ENCODE peak calls at places on chromosomes 6 and 20, in five cellular contexts. D is CD8-positive, alpha-beta T cell; U is breast epithelium; F is right lobe of liver; P is astrocyte. J is an unnamed sample.

GRCh38 chr20:59104848-59105247 is 58.8 kb upstream of the ZNF831 start:
- DNase-seq in D (no peak), P (no peak), F (no peak), U (no peak), J (no peak)

GRCh38 chr6:85669735-85670194 is 27.1 kb upstream of the SYNCRIP start:
- DNase-seq in U (no peak), P (peak), D (peak), F (no peak), J (peak)

GRCh38 chr20:561437-562231 is 18.0 kb upstream of the CSNK2A1 start:
- DNase-seq in U (peak), D (peak), P (peak), F (peak), J (peak)

GRCh38 chr6:112906737-112907136 is 559.6 kb downstream of the RFPL4B start:
- DNase-seq in D (no peak), F (no peak), P (peak), U (no peak), J (peak)

GRCh38 chr6:3022765-3023662 is 23.3 kb downstream of the NQO2 start:
- DNase-seq in P (no peak), U (no peak), F (peak), D (peak), J (peak)

GRCh38 chr6:170181338-170181690 is 109.6 kb downstream of the DLL1 start:
- DNase-seq in F (no peak), U (no peak), P (no peak), D (no peak), J (no peak)

GRCh38 chr6:38973178-38974057 is 75.2 kb upstream of the GLP1R start:
- DNase-seq in D (no peak), P (peak), U (no peak), F (no peak), J (peak)

GRCh38 chr20:45934046-45934586 is 367 bp upstream of the PCIF1 start:
- DNase-seq in P (peak), D (no peak), U (no peak), F (peak), J (no peak)

GRCh38 chr20:37436527-37436926 is 84.5 kb upstream of the NNAT start:
- DNase-seq in P (no peak), F (no peak), U (no peak), D (no peak), J (no peak)

GRCh38 chr20:18326990-18327389 is 38.7 kb downstream of the ZNF133 start:
- DNase-seq in U (no peak), D (no peak), P (no peak), F (no peak), J (no peak)

GRCh38 chr6:163170294-163170883 is 244.1 kb upstream of the QKI start:
- DNase-seq in F (no peak), D (peak), U (no peak), P (no peak), J (no peak)

GRCh38 chr6:27133281-27134227 is 113.9 kb upstream of the PRSS16 start:
- DNase-seq in P (peak), F (no peak), D (peak), U (peak), J (peak)

GRCh38 chr6:3912366-3913076 is 63.3 kb downstream of the FAM50B start:
- DNase-seq in P (no peak), F (no peak), U (no peak), D (no peak), J (no peak)

GRCh38 chr20:14879020-14879697 is 541.7 kb upstream of the FLRT3 start:
- DNase-seq in F (no peak), D (no peak), P (peak), U (no peak), J (peak)

GRCh38 chr6:165678904-165679303 is 15.9 kb upstream of the PDE10A start:
- DNase-seq in F (no peak), P (no peak), D (no peak), U (no peak), J (no peak)

GRCh38 chr6:57262901-57263694 is 41.0 kb upstream of the RAB23 start:
- DNase-seq in U (no peak), P (peak), D (no peak), F (no peak), J (peak)

GRCh38 chr6:153092082-153093013 is 38.7 kb downstream of the RGS17 start:
- DNase-seq in P (peak), F (no peak), U (no peak), D (no peak), J (peak)

GRCh38 chr6:6546318-6547110 is 42.0 kb upstream of the LY86 start:
- DNase-seq in P (peak), D (no peak), U (no peak), F (peak), J (no peak)

GRCh38 chr6:149026530-149026942 is 279.7 kb downstream of the UST start:
- DNase-seq in P (peak), U (no peak), F (no peak), D (no peak), J (peak)

GRCh38 chr6:168125429-168126001 is 46.5 kb upstream of the FRMD1 start:
- DNase-seq in P (no peak), D (no peak), U (peak), F (no peak), J (no peak)

DNA sequence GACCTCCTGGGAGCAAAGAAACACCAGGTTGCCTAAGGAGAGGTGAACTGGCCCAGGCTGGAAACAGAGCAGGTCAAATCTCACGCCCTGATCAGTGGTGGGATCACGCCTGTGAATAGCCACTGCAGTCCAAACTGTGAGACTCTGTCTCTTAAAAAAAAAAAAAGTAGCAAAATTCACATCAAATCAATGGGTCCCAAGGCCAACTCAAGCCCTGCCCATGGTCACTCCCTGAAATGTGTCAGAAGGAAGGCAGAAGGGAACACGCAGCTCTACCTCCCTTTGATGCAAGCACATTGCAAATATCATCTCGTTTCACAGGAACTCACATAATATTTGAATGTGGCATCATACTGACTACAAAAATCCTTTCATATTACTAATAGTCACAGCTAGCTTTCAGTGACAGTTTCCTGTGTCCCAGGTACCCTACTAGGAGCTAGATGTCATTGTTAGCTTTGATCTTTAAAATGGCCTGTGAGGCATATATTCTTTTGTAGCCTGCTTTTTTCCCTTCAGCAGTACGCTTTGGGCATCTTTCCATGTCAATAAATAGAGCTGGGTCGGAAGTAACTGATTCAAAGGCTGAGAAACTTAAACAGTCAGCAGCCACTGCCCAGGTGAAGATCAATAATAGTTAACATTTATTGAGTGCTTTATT is 14.4 kb upstream of the TTPAL start:
- DNase-seq in D (no peak), P (no peak), U (no peak), F (peak), J (no peak)
- TF ChIP-seq CTCF in D (no peak), P (no peak), U (no peak), F (no peak), J (no peak)

DNA sequence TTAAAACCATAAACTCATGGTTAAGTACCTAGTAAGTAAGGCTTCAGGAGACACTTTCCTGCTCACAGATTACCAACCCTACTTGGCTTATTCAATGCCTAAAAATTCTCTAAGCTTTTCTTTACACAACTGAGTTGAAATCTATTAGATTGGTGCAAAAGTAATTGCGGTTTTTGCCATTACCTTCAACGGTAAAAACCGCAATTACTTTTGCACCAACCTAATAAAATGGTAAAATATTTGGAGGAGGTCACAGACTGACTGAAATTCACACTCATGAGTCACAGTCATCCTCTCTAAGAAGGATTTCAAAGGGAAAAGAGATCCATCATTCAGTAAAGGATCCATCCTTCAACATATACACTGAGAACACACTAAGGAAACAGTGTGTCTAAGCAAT is 25.9 kb downstream of the PKHD1 start:
- DNase-seq in F (no peak), D (no peak), P (no peak), U (no peak), J (no peak)
- H3K4me3 ChIP-seq in F (no peak), D (no peak), P (no peak), U (no peak), J (no peak)

GRCh38 chr6:52500268-52501129 is 76.4 kb downstream of the TRAM2 start:
- DNase-seq in P (no peak), U (no peak), D (no peak), F (no peak), J (no peak)

GRCh38 chr6:52499026-52499425 is 77.8 kb downstream of the TRAM2 start:
- DNase-seq in P (peak), U (no peak), F (no peak), D (no peak), J (peak)

GRCh38 chr6:52497652-52498408 is 77.7 kb downstream of the EFHC1 start:
- DNase-seq in F (no peak), P (peak), U (no peak), D (no peak), J (no peak)

GRCh38 chr6:52498538-52499017 is 78.3 kb downstream of the TRAM2 start:
- DNase-seq in U (no peak), P (no peak), F (no peak), D (no peak), J (peak)

GRCh38 chr6:52499681-52500239 is 77.1 kb downstream of the TRAM2 start:
- DNase-seq in P (no peak), D (no peak), U (no peak), F (no peak), J (no peak)
- TF ChIP-seq CTCF in P (no peak), D (no peak), U (no peak), F (no peak), J (no peak)

GRCh38 chr20:3729378-3729777 is 3.1 kb upstream of the HSPA12B start:
- DNase-seq in U (no peak), F (no peak), P (no peak), D (no peak), J (no peak)

GRCh38 chr20:3728876-3729275 is 3.6 kb upstream of the HSPA12B start:
- DNase-seq in U (no peak), P (no peak), D (no peak), F (no peak), J (no peak)

GRCh38 chr20:3729811-3730550 is 2.5 kb upstream of the HSPA12B start:
- DNase-seq in P (no peak), F (no peak), D (no peak), U (no peak), J (no peak)

GRCh38 chr20:3728354-3728753 is 4.1 kb upstream of the HSPA12B start:
- DNase-seq in F (no peak), U (no peak), D (no peak), P (no peak), J (no peak)

GRCh38 chr20:3727333-3728035 is 5.0 kb upstream of the HSPA12B start:
- DNase-seq in P (peak), U (no peak), D (no peak), F (no peak), J (peak)
- H3K4me3 ChIP-seq in P (no peak), U (peak), D (no peak), F (no peak), J (peak)

GRCh38 chr6:24492475-24492874 is 2.3 kb upstream of the ALDH5A1 start:
- DNase-seq in U (no peak), D (no peak), P (peak), F (no peak), J (peak)
- TF ChIP-seq CTCF in U (no peak), D (no peak), P (peak), F (no peak), J (peak)

GRCh38 chr6:87498048-87498447 is 25.3 kb downstream of the SLC35A1 start:
- DNase-seq in P (no peak), D (no peak), U (no peak), F (no peak), J (no peak)

DNA sequence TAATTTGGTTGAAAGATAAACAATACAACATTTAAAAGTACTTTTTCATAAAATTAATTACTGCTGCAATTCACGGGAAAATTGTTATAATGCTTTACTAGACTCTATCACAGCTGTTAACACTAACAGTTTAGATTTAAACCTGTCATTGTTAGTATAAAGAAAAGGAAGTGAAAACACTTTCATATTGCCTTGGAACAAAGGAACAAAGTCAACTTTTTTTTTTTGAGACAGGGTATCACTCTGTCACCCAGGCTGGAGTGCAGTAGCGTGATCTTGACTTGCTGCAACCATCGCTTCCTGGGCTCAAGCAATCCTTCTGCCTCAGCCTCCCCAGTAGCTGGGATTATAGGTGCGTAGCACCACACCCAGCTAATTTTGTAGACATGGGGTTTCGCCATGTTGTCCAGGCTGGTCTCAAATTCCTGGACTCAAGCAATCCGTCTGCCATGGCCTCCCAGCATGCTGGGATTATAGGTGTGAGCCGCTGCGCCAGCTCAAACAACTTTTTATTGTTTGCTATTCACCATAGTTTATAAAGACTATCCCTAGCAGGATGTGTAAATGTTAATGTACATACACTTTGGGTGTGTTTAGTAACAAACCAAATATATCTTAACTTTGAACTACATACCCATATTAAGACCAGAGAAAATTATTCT is 22.1 kb downstream of the SLC35A1 start:
- DNase-seq in D (no peak), U (no peak), P (no peak), F (no peak), J (no peak)
- H3K4me3 ChIP-seq in D (no peak), U (no peak), P (no peak), F (no peak), J (no peak)

GRCh38 chr6:77030929-77031674 is 432.2 kb downstream of the HTR1B start:
- DNase-seq in F (no peak), U (no peak), D (no peak), P (peak), J (peak)
- TF ChIP-seq CTCF in F (no peak), U (no peak), D (no peak), P (no peak), J (no peak)

DNA sequence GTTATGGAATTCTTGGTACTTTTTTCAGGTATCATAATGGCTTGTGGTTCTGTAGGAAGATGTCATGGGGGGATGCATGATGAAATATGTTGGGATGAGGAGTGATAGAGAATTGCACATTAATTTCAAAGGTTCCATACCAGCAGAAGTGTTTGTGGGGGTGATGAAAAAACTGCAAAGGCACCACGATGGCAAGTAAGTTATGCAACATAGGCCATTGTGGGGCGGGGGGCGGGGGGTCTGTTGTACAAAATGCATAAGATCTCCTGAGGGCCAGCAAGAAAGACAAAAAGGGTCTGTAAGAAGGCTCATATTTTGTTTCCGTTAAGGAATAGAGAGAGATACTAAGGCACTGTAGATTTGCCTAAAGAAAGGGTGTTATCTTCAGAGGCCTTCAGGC is 26.2 kb downstream of the PLEKHG1 start:
- DNase-seq in P (no peak), D (no peak), F (no peak), U (no peak), J (no peak)
- H3K4me3 ChIP-seq in P (no peak), D (no peak), F (no peak), U (no peak), J (no peak)

DNA sequence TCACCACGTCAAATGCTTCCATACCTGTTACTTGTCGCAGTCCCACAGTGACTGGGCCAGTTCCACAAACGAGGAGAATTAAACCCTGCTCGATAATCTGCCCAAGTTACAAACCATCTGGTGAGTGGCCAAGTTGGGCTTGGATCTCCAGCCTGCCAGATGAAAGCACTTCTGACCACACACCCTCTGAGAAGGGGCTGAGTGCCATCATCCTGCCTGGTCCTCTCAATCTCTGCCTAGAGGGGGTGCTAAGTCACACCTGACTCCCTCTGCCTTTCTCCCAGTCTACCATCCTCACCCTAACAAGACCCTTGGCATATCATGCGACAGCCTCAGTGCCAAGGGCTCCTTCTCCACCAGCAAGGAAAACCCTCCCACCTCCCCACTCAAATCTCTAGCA is 15.8 kb downstream of the RRP36 start:
- DNase-seq in D (no peak), U (no peak), P (no peak), F (no peak), J (no peak)
- TF ChIP-seq CTCF in D (no peak), U (no peak), P (no peak), F (no peak), J (no peak)

J was measured in AG10803.